ENCODE peak calls at places on chromosome 17, in five cellular contexts. One of them, this sample, is unnamed.

GRCh38 chr17:50779747-50780363 is 12.5 kb upstream of the ANKRD40CL start:
- DNase-seq in amniotic stem cell: no peak
- DNase-seq in omental fat pad: no peak
- DNase-seq in NCI-H1417: no peak
- DNase-seq in activated CD4-positive, alpha-beta T cell treated with anti-CD3 and anti-CD28 coated beads for 36 hours: peak; percentile 52
- DNase-seq in this sample: no peak

GRCh38 chr17:8692916-8693315 is 51.7 kb downstream of the CCDC42 start:
- DNase-seq in amniotic stem cell: no peak
- DNase-seq in omental fat pad: no peak
- DNase-seq in NCI-H1417: no peak
- DNase-seq in activated CD4-positive, alpha-beta T cell treated with anti-CD3 and anti-CD28 coated beads for 36 hours: no peak
- DNase-seq in this sample: no peak

GRCh38 chr17:3766783-3767182 is 34.2 kb downstream of the ITGAE start:
- DNase-seq in amniotic stem cell: no peak
- DNase-seq in omental fat pad: no peak
- DNase-seq in NCI-H1417: no peak
- DNase-seq in activated CD4-positive, alpha-beta T cell treated with anti-CD3 and anti-CD28 coated beads for 36 hours: peak; percentile 45
- DNase-seq in this sample: no peak

GRCh38 chr17:34051046-34051445 is 204.0 kb upstream of the CCL2 start:
- DNase-seq in amniotic stem cell: no peak
- DNase-seq in omental fat pad: no peak
- DNase-seq in NCI-H1417: no peak
- DNase-seq in activated CD4-positive, alpha-beta T cell treated with anti-CD3 and anti-CD28 coated beads for 36 hours: no peak
- DNase-seq in this sample: no peak

GRCh38 chr17:47955497-47956461 is 1.9 kb downstream of the PRR15L start:
- DNase-seq in amniotic stem cell: no peak
- DNase-seq in omental fat pad: no peak
- DNase-seq in NCI-H1417: peak; percentile 67
- DNase-seq in activated CD4-positive, alpha-beta T cell treated with anti-CD3 and anti-CD28 coated beads for 36 hours: no peak
- DNase-seq in this sample: no peak

GRCh38 chr17:48579738-48580543 is 1.8 kb upstream of the HOXB4 start:
- DNase-seq in amniotic stem cell: no peak
- DNase-seq in omental fat pad: no peak
- DNase-seq in NCI-H1417: no peak
- DNase-seq in activated CD4-positive, alpha-beta T cell treated with anti-CD3 and anti-CD28 coated beads for 36 hours: no peak
- DNase-seq in this sample: no peak

GRCh38 chr17:37124074-37124824 is 175.5 kb downstream of the AATF start:
- DNase-seq in amniotic stem cell: no peak
- DNase-seq in omental fat pad: no peak
- DNase-seq in NCI-H1417: no peak
- DNase-seq in activated CD4-positive, alpha-beta T cell treated with anti-CD3 and anti-CD28 coated beads for 36 hours: no peak
- DNase-seq in this sample: no peak

GRCh38 chr17:2366747-2367494 is 29.6 kb downstream of the SGSM2 start:
- DNase-seq in amniotic stem cell: no peak
- DNase-seq in omental fat pad: no peak
- DNase-seq in NCI-H1417: no peak
- DNase-seq in activated CD4-positive, alpha-beta T cell treated with anti-CD3 and anti-CD28 coated beads for 36 hours: no peak
- DNase-seq in this sample: no peak

GRCh38 chr17:43753488-43754129 is 5.0 kb downstream of the SOST start:
- DNase-seq in amniotic stem cell: no peak
- DNase-seq in omental fat pad: no peak
- DNase-seq in NCI-H1417: no peak
- DNase-seq in activated CD4-positive, alpha-beta T cell treated with anti-CD3 and anti-CD28 coated beads for 36 hours: no peak
- DNase-seq in this sample: no peak

GRCh38 chr17:18327556-18327955 is 12.5 kb downstream of the SMCR8 start:
- DNase-seq in amniotic stem cell: no peak
- DNase-seq in omental fat pad: no peak
- DNase-seq in NCI-H1417: no peak
- DNase-seq in activated CD4-positive, alpha-beta T cell treated with anti-CD3 and anti-CD28 coated beads for 36 hours: no peak
- DNase-seq in this sample: no peak

GRCh38 chr17:72387487-72387886 is 266.7 kb downstream of the SOX9 start:
- DNase-seq in amniotic stem cell: peak; percentile 79
- DNase-seq in omental fat pad: no peak
- DNase-seq in NCI-H1417: no peak
- DNase-seq in activated CD4-positive, alpha-beta T cell treated with anti-CD3 and anti-CD28 coated beads for 36 hours: no peak
- DNase-seq in this sample: no peak

GRCh38 chr17:74998783-74999182 is 11.4 kb downstream of the CDR2L start:
- DNase-seq in amniotic stem cell: no peak
- DNase-seq in omental fat pad: no peak
- DNase-seq in NCI-H1417: no peak
- DNase-seq in activated CD4-positive, alpha-beta T cell treated with anti-CD3 and anti-CD28 coated beads for 36 hours: no peak
- DNase-seq in this sample: no peak

GRCh38 chr17:63927464-63928171 is 4.5 kb downstream of the CD79B start:
- DNase-seq in amniotic stem cell: no peak
- DNase-seq in omental fat pad: no peak
- DNase-seq in NCI-H1417: no peak
- DNase-seq in activated CD4-positive, alpha-beta T cell treated with anti-CD3 and anti-CD28 coated beads for 36 hours: no peak
- DNase-seq in this sample: no peak

GRCh38 chr17:72778161-72779151 is 314.0 kb downstream of the SLC39A11 start:
- DNase-seq in amniotic stem cell: no peak
- DNase-seq in omental fat pad: no peak
- DNase-seq in NCI-H1417: no peak
- DNase-seq in activated CD4-positive, alpha-beta T cell treated with anti-CD3 and anti-CD28 coated beads for 36 hours: no peak
- DNase-seq in this sample: no peak

GRCh38 chr17:29390856-29391631 is 881 bp downstream of the TAOK1 start:
- DNase-seq in amniotic stem cell: no peak
- DNase-seq in omental fat pad: no peak
- DNase-seq in NCI-H1417: peak; percentile 17
- DNase-seq in activated CD4-positive, alpha-beta T cell treated with anti-CD3 and anti-CD28 coated beads for 36 hours: peak; percentile 18
- DNase-seq in this sample: peak; percentile 38

GRCh38 chr17:19382581-19383444 is 4.2 kb downstream of the MFAP4 start:
- DNase-seq in amniotic stem cell: no peak
- DNase-seq in omental fat pad: peak; percentile 11
- DNase-seq in NCI-H1417: no peak
- DNase-seq in activated CD4-positive, alpha-beta T cell treated with anti-CD3 and anti-CD28 coated beads for 36 hours: no peak
- DNase-seq in this sample: no peak

GRCh38 chr17:74427048-74427762 is 4.7 kb upstream of the GPRC5C start:
- DNase-seq in amniotic stem cell: no peak
- DNase-seq in omental fat pad: no peak
- DNase-seq in NCI-H1417: no peak
- DNase-seq in activated CD4-positive, alpha-beta T cell treated with anti-CD3 and anti-CD28 coated beads for 36 hours: no peak
- DNase-seq in this sample: no peak

GRCh38 chr17:50051082-50051576 is 4.8 kb upstream of the ITGA3 start:
- DNase-seq in amniotic stem cell: peak; percentile 36
- DNase-seq in omental fat pad: no peak
- DNase-seq in NCI-H1417: no peak
- DNase-seq in activated CD4-positive, alpha-beta T cell treated with anti-CD3 and anti-CD28 coated beads for 36 hours: peak; percentile 87
- DNase-seq in this sample: no peak

GRCh38 chr17:12422632-12423031 is 243.1 kb upstream of the MYOCD start:
- DNase-seq in amniotic stem cell: no peak
- DNase-seq in omental fat pad: no peak
- DNase-seq in NCI-H1417: no peak
- DNase-seq in activated CD4-positive, alpha-beta T cell treated with anti-CD3 and anti-CD28 coated beads for 36 hours: no peak
- DNase-seq in this sample: no peak

GRCh38 chr17:9905902-9906301 is 831 bp upstream of the RCVRN start:
- DNase-seq in amniotic stem cell: no peak
- DNase-seq in omental fat pad: no peak
- DNase-seq in NCI-H1417: no peak
- DNase-seq in activated CD4-positive, alpha-beta T cell treated with anti-CD3 and anti-CD28 coated beads for 36 hours: peak; percentile 66
- DNase-seq in this sample: no peak

GRCh38 chr17:76046064-76046463 is 19.0 kb upstream of the EVPL start:
- DNase-seq in amniotic stem cell: no peak
- DNase-seq in omental fat pad: no peak
- DNase-seq in NCI-H1417: no peak
- DNase-seq in activated CD4-positive, alpha-beta T cell treated with anti-CD3 and anti-CD28 coated beads for 36 hours: no peak
- DNase-seq in this sample: no peak

GRCh38 chr17:40325156-40326013 is 16.4 kb downstream of the RARA start:
- DNase-seq in amniotic stem cell: no peak
- DNase-seq in omental fat pad: no peak
- DNase-seq in NCI-H1417: no peak
- DNase-seq in activated CD4-positive, alpha-beta T cell treated with anti-CD3 and anti-CD28 coated beads for 36 hours: peak; percentile 57
- DNase-seq in this sample: no peak

GRCh38 chr17:62688398-62689140 is 61.1 kb downstream of the MRC2 start:
- DNase-seq in amniotic stem cell: no peak
- DNase-seq in omental fat pad: no peak
- DNase-seq in NCI-H1417: no peak
- DNase-seq in activated CD4-positive, alpha-beta T cell treated with anti-CD3 and anti-CD28 coated beads for 36 hours: no peak
- DNase-seq in this sample: no peak

GRCh38 chr17:14123579-14124278 is 54.4 kb downstream of the COX10 start:
- DNase-seq in amniotic stem cell: no peak
- DNase-seq in omental fat pad: no peak
- DNase-seq in NCI-H1417: peak; percentile 35
- DNase-seq in activated CD4-positive, alpha-beta T cell treated with anti-CD3 and anti-CD28 coated beads for 36 hours: no peak
- DNase-seq in this sample: no peak

GRCh38 chr17:82674656-82675475 is 23.6 kb downstream of the RAB40B start:
- DNase-seq in amniotic stem cell: no peak
- DNase-seq in omental fat pad: no peak
- DNase-seq in NCI-H1417: no peak
- DNase-seq in activated CD4-positive, alpha-beta T cell treated with anti-CD3 and anti-CD28 coated beads for 36 hours: no peak
- DNase-seq in this sample: no peak

GRCh38 chr17:76076100-76076764 is 1.7 kb downstream of the GALR2 start:
- DNase-seq in amniotic stem cell: no peak
- DNase-seq in omental fat pad: no peak
- DNase-seq in NCI-H1417: no peak
- DNase-seq in activated CD4-positive, alpha-beta T cell treated with anti-CD3 and anti-CD28 coated beads for 36 hours: peak; percentile 35
- DNase-seq in this sample: no peak

GRCh38 chr17:9240659-9241370 is 219.5 kb downstream of the NTN1 start:
- DNase-seq in amniotic stem cell: no peak
- DNase-seq in omental fat pad: no peak
- DNase-seq in NCI-H1417: no peak
- DNase-seq in activated CD4-positive, alpha-beta T cell treated with anti-CD3 and anti-CD28 coated beads for 36 hours: no peak
- DNase-seq in this sample: no peak

GRCh38 chr17:49576121-49576905 is 642 bp downstream of the NXPH3 start:
- DNase-seq in amniotic stem cell: peak; percentile 37
- DNase-seq in omental fat pad: no peak
- DNase-seq in NCI-H1417: peak; percentile 5
- DNase-seq in activated CD4-positive, alpha-beta T cell treated with anti-CD3 and anti-CD28 coated beads for 36 hours: no peak
- DNase-seq in this sample: no peak

GRCh38 chr17:42453544-42453943 is 5.1 kb upstream of the ATP6V0A1 start:
- DNase-seq in amniotic stem cell: no peak
- DNase-seq in omental fat pad: no peak
- DNase-seq in NCI-H1417: no peak
- DNase-seq in activated CD4-positive, alpha-beta T cell treated with anti-CD3 and anti-CD28 coated beads for 36 hours: no peak
- DNase-seq in this sample: no peak

GRCh38 chr17:64477849-64478248 is 19.0 kb downstream of the POLG2 start:
- DNase-seq in amniotic stem cell: no peak
- DNase-seq in omental fat pad: no peak
- DNase-seq in NCI-H1417: no peak
- DNase-seq in activated CD4-positive, alpha-beta T cell treated with anti-CD3 and anti-CD28 coated beads for 36 hours: no peak
- DNase-seq in this sample: no peak

GRCh38 chr17:15279011-15279477 is 13.9 kb upstream of the PMP22 start:
- DNase-seq in amniotic stem cell: peak; percentile 35
- DNase-seq in omental fat pad: no peak
- DNase-seq in NCI-H1417: no peak
- DNase-seq in activated CD4-positive, alpha-beta T cell treated with anti-CD3 and anti-CD28 coated beads for 36 hours: no peak
- DNase-seq in this sample: no peak

GRCh38 chr17:47697948-47698711 is 4.2 kb downstream of the TBKBP1 start:
- DNase-seq in amniotic stem cell: no peak
- DNase-seq in omental fat pad: no peak
- DNase-seq in NCI-H1417: no peak
- DNase-seq in activated CD4-positive, alpha-beta T cell treated with anti-CD3 and anti-CD28 coated beads for 36 hours: no peak
- DNase-seq in this sample: no peak

This sample was measured in NCI-H748 treated with DMSO at 0.1 percent for 48 hours.